ENCODE peak calls at places on chromosomes 12 and 14, in five cellular contexts. F, A, V, D and K are unnamed samples.
A peak's percentile ranks its signal among the peaks of the same experiment; 100 is the strongest.

GRCh38 chr14:61719344-61720301 is 24.3 kb downstream of the HIF1A start:
- DNase-seq in F (no peak), A (no peak), V (no peak), D (peak; percentile 63), K (no peak)

GRCh38 chr12:7542813-7543212 is 39.2 kb upstream of the CD163 start:
- DNase-seq in F (no peak), A (peak; percentile 14), V (no peak), D (no peak), K (no peak)

GRCh38 chr12:13606290-13606689 is 375.1 kb downstream of the GRIN2B start:
- DNase-seq in F (no peak), A (no peak), V (peak; percentile 72), D (no peak), K (no peak)

GRCh38 chr14:54689928-54690327 is 123.0 kb downstream of the SAMD4A start:
- DNase-seq in F (no peak), A (no peak), V (no peak), D (no peak), K (no peak)

GRCh38 chr12:92330654-92331053 is 185.0 kb upstream of the BTG1 start:
- DNase-seq in F (no peak), A (no peak), V (no peak), D (no peak), K (no peak)

GRCh38 chr12:110661337-110661972 is 27.5 kb downstream of the HVCN1 start:
- DNase-seq in F (no peak), A (no peak), V (no peak), D (peak; percentile 83), K (no peak)

GRCh38 chr12:32476446-32476845 is 77.1 kb downstream of the FGD4 start:
- DNase-seq in F (no peak), A (no peak), V (no peak), D (no peak), K (no peak)

GRCh38 chr12:122282066-122282465 is 15.8 kb upstream of the VPS33A start:
- DNase-seq in F (no peak), A (peak; percentile 87), V (peak; percentile 48), D (no peak), K (no peak)

GRCh38 chr14:90454041-90455000 is 57.5 kb downstream of the CALM1 start:
- DNase-seq in F (peak; percentile 97), A (peak; percentile 62), V (peak; percentile 96), D (peak; percentile 16), K (peak; percentile 42)

GRCh38 chr12:101781834-101782543 is 42.7 kb upstream of the SYCP3 start:
- DNase-seq in F (no peak), A (peak; percentile 76), V (no peak), D (no peak), K (no peak)

GRCh38 chr14:87955501-87955900 is 37.5 kb downstream of the GALC start:
- DNase-seq in F (no peak), A (no peak), V (no peak), D (no peak), K (no peak)

GRCh38 chr12:46456356-46457334 is 84.1 kb upstream of the SLC38A2 start:
- DNase-seq in F (no peak), A (peak; percentile 74), V (no peak), D (no peak), K (no peak)
- H3K4me1 ChIP-seq in F (peaks cover 45% of the 10 kb centered on the region), A (peaks cover 18% of the 10 kb centered on the region), V (peaks cover 5% of the 10 kb centered on the region), D (peaks cover 9% of the 10 kb centered on the region), K (peaks cover 59% of the 10 kb centered on the region)

DNA sequence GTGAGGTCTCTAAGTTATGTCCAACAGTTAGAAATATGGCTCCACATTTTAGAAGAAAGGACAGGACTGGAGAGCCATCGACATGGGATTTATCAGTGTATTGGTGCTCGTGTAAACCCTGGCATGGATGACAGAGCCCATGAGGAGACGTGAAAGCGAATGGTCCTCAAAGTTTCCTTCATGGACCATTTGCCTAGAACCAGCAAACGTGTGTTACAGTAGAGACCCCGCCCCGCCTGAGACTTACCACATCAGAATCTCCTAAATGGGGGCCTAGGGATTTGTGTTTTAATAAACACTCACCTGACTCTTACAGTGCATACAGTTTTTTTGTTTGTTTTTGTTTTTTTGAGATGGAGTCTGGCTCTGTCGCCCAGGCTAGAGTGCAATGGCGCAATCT is 12.2 kb downstream of the EVL start:
- DNase-seq in F (no peak), A (no peak), V (no peak), D (no peak), K (no peak)
- H4K20me1 ChIP-seq in F (no peaks in the 10 kb centered on the region), A (peaks cover 20% of the 10 kb centered on the region), V (peaks cover 58% of the 10 kb centered on the region), D (peaks cover 9% of the 10 kb centered on the region), K (no peaks in the 10 kb centered on the region)

GRCh38 chr12:55712154-55712553 is 3.7 kb upstream of the BLOC1S1 start:
- DNase-seq in F (no peak), A (no peak), V (no peak), D (no peak), K (no peak)

GRCh38 chr12:55713721-55714120 is 2.1 kb upstream of the BLOC1S1 start:
- DNase-seq in F (no peak), A (peak; percentile 89), V (no peak), D (no peak), K (no peak)

GRCh38 chr12:55715169-55715764 is 579 bp upstream of the BLOC1S1 start:
- DNase-seq in F (no peak), A (no peak), V (no peak), D (no peak), K (no peak)

GRCh38 chr12:55715833-55716581 is at the start of gene BLOC1S1:
- DNase-seq in F (peak; percentile 97), A (peak; percentile 91), V (peak; percentile 95), D (peak; percentile 97), K (peak; percentile 73)

DNA sequence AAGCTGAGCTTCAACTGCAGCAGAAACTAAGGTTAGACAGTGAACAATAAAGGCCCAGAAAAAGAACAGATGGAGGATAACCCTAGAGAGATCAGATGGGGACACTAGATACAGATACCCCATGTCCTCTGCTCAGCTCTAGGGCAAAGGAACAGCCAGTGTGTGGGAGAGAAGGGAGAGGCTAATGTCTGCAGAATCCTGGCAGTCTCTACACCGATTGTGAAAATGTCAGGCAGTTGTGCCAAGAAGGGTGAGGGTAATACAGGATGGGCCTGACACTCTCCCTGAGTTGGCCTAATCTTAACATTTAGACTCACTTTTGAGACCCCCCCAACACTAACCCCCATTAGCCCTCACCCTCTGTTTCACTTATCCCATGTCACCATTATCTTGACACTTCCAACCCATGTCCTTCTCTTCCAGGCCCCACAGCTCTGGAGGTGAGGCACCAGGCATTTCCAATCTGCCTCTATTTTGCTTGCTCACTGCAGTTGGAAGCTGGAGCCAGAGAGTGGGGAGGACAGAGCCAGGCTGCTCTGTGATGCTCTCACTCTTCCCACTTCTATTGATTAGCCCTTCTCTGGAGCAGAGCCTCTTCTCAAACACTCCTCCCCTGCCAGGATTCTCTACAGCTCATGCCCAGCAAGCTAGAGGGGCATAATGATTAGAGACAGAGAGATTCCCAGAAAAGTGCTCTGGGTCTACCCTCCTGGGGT is 3.0 kb upstream of the BLOC1S1 start:
- DNase-seq in F (no peak), A (no peak), V (no peak), D (no peak), K (no peak)
- H3K4me1 ChIP-seq in F (peaks cover 29% of the 10 kb centered on the region), A (peaks cover 24% of the 10 kb centered on the region), V (peaks cover 25% of the 10 kb centered on the region), D (peaks cover 27% of the 10 kb centered on the region), K (peaks cover 18% of the 10 kb centered on the region)

DNA sequence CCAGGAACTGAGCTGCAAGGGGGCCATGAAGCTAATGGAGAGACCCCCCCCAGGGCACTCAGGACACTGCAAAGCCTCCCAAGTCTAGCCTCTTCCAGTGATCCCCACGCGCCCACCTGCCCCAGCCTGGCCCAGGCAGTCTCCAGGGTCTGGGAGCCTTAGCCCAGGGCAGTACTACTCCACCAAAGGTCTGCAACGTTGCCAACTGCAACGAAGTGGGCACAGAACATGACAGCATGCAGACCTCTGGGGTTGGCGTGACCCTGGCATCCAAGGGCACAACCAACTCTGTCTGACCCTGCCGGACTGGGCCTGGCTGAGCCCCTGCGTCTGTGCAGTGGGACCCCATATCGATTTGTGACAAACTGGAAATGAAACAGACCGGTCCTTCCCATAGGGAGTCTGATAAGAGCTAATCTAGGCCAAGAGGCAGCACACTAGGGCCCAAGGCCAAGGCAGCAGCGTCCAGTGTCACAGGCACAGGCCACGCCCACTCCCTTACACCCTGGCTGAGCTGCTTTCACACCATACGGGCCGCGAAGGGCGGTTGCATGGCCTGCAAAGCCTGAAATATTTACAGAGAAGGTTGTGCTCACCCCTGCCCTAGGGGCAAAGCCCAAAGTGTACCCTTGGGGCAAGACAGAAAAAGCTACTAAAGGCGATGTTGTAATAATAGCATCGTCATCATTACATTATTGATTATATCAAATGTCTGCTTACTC is 76.7 kb downstream of the NCOR2 start:
- DNase-seq in F (peak; percentile 77), A (no peak), V (no peak), D (no peak), K (no peak)
- H4K20me1 ChIP-seq in F (peaks cover 57% of the 10 kb centered on the region), A (peaks cover 90% of the 10 kb centered on the region), V (peaks cover 92% of the 10 kb centered on the region), D (no peaks in the 10 kb centered on the region), K (peaks cover 21% of the 10 kb centered on the region)

GRCh38 chr12:19191089-19191488 is 61.6 kb downstream of the PLEKHA5 start:
- DNase-seq in F (no peak), A (no peak), V (no peak), D (no peak), K (no peak)

GRCh38 chr12:19191563-19191962 is 62.0 kb downstream of the PLEKHA5 start:
- DNase-seq in F (no peak), A (no peak), V (no peak), D (no peak), K (no peak)

GRCh38 chr12:19190292-19191031 is 60.9 kb downstream of the PLEKHA5 start:
- DNase-seq in F (no peak), A (peak; percentile 59), V (no peak), D (no peak), K (no peak)

GRCh38 chr12:19186722-19187661 is 57.5 kb downstream of the PLEKHA5 start:
- DNase-seq in F (peak; percentile 23), A (peak; percentile 71), V (peak; percentile 65), D (peak; percentile 52), K (no peak)

DNA sequence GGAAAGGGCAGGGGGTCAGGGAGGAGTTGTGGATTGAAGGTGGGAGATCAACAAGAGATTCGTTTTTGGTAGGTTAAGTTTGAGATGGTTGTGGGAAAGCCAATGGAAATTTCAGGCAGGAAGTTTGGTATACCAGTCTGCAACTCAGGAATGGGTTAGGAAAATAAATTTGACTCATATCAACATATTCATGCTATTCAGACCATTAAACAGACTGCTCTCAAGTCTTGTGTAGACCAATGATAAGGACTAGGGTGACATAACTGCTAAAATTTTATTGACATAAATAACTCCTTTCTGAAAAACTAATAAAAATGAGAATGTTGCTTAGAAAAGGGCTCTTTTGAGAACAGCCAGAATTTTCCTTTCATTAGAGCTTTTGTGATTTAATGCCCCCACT is 60.0 kb downstream of the PLEKHA5 start:
- DNase-seq in F (no peak), A (peak; percentile 31), V (no peak), D (no peak), K (no peak)
- H3K4me1 ChIP-seq in F (peaks cover 5% of the 10 kb centered on the region), A (peaks cover 10% of the 10 kb centered on the region), V (peaks cover 30% of the 10 kb centered on the region), D (no peaks in the 10 kb centered on the region), K (peaks cover 13% of the 10 kb centered on the region)

DNA sequence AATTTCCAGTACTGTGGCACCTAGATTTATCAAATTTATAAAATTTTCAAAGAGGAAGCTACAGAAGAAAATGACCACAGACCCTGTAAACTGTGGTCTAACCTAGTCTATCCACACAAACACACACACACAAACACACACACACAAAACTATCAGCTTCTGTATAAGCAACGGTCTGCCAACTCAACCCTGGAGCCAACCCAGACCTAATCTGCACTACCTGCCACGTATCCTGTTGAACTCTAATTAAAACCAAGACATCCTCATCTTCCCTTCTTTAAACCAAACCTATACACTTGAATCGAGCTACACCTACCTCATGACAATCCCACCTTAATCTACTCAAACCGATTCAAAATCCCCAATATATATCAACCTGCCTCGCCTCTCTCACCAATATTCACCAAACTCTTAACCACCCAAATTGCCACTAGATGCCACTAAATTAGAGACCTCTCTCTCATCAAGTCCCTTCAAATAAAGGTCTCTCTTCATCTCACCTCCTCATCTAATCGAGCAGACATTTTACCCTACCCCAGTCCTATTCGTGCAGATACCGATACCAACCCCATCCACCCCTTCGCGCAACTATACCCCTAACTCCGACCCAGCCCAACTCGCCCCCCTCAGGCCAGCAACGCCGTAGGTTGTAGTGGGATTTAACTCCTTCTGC is 807 bp downstream of the ACIN1 start:
- DNase-seq in F (no peak), A (no peak), V (no peak), D (peak; percentile 15), K (no peak)
- H4K20me1 ChIP-seq in F (peaks cover 16% of the 10 kb centered on the region), A (peaks cover 38% of the 10 kb centered on the region), V (peaks cover 51% of the 10 kb centered on the region), D (peaks cover 21% of the 10 kb centered on the region), K (peaks cover 17% of the 10 kb centered on the region)